ENCODE peak calls at places on chromosomes 3 and 15, in six cellular contexts. C is H1, E is GM12891, R is HepG2, A is K562, L is GM12878. D is an unnamed sample.

GRCh38 chr3:123632161-123632655 is 47.4 kb upstream of the HACD2 start:
- DNase-seq in C (no peak), E (no peak), R (no peak), A (no peak), L (no peak), D (no peak)

GRCh38 chr3:16319307-16319706 is 54.3 kb downstream of the OXNAD1 start:
- DNase-seq in C (no peak), E (peak), R (peak), A (peak), L (no peak), D (no peak)

GRCh38 chr15:49421991-49422390 is 1.1 kb upstream of the FGF7 start:
- DNase-seq in C (no peak), E (no peak), R (peak), A (peak), L (peak), D (no peak)

GRCh38 chr15:52180851-52181450 is 10.2 kb downstream of the GNB5 start:
- DNase-seq in C (no peak), E (no peak), R (no peak), A (no peak), L (no peak), D (no peak)

GRCh38 chr3:31361391-31362273 is 171.1 kb upstream of the STT3B start:
- DNase-seq in C (no peak), E (no peak), R (no peak), A (no peak), L (no peak), D (no peak)

GRCh38 chr15:92625297-92625980 is 30.1 kb downstream of the FAM174B start:
- DNase-seq in C (no peak), E (no peak), R (no peak), A (no peak), L (peak), D (no peak)

GRCh38 chr3:134361162-134361831 is 12.9 kb downstream of the AMOTL2 start:
- DNase-seq in C (no peak), E (no peak), R (no peak), A (no peak), L (no peak), D (no peak)

GRCh38 chr15:45454825-45455224 is 67.7 kb downstream of the SLC30A4 start:
- DNase-seq in C (no peak), E (peak), R (no peak), A (no peak), L (peak), D (peak)

GRCh38 chr15:51048308-51048707 is 46.4 kb downstream of the TNFAIP8L3 start:
- DNase-seq in C (no peak), E (no peak), R (no peak), A (no peak), L (no peak), D (no peak)

GRCh38 chr3:34012102-34012461 is 213.7 kb downstream of the PDCD6IP start:
- DNase-seq in C (no peak), E (no peak), R (peak), A (peak), L (no peak), D (no peak)

GRCh38 chr3:112010631-112011030 is 11.9 kb downstream of the TAGLN3 start:
- DNase-seq in C (no peak), E (no peak), R (no peak), A (no peak), L (no peak), D (no peak)

GRCh38 chr15:80502782-80503181 is 98.6 kb downstream of the ARNT2 start:
- DNase-seq in C (no peak), E (no peak), R (no peak), A (no peak), L (no peak), D (no peak)

GRCh38 chr15:100570282-100570681 is 31.7 kb downstream of the LINS1 start:
- DNase-seq in C (no peak), E (no peak), R (no peak), A (peak), L (no peak), D (no peak)

GRCh38 chr3:66413151-66413751 is 87.6 kb downstream of the LRIG1 start:
- DNase-seq in C (no peak), E (no peak), R (no peak), A (no peak), L (no peak), D (no peak)

GRCh38 chr3:152474585-152474984 is 205.9 kb downstream of the MBNL1 start:
- DNase-seq in C (no peak), E (no peak), R (peak), A (no peak), L (peak), D (no peak)

GRCh38 chr3:61687663-61688306 is 126.4 kb downstream of the PTPRG start:
- DNase-seq in C (no peak), E (no peak), R (no peak), A (no peak), L (no peak), D (no peak)

GRCh38 chr3:141656771-141657170 is 81.3 kb upstream of the RNF7 start:
- DNase-seq in C (no peak), E (no peak), R (no peak), A (no peak), L (no peak), D (no peak)

GRCh38 chr3:56899851-56900250 is 98.1 kb upstream of the ARHGEF3 start:
- DNase-seq in C (no peak), E (no peak), R (no peak), A (no peak), L (no peak), D (no peak)

GRCh38 chr3:39920271-39920670 is 110.9 kb downstream of the MYRIP start:
- DNase-seq in C (no peak), E (no peak), R (no peak), A (no peak), L (no peak), D (no peak)

GRCh38 chr15:89761929-89762328 is 10.9 kb upstream of the MESP1 start:
- DNase-seq in C (no peak), E (no peak), R (no peak), A (no peak), L (no peak), D (no peak)

GRCh38 chr15:88126695-88127476 is 129.7 kb downstream of the NTRK3 start:
- DNase-seq in C (no peak), E (no peak), R (no peak), A (no peak), L (no peak), D (no peak)

GRCh38 chr3:179837374-179837773 is 184.5 kb downstream of the USP13 start:
- DNase-seq in C (no peak), E (no peak), R (no peak), A (no peak), L (no peak), D (no peak)

GRCh38 chr3:42256135-42256819 is 9.7 kb downstream of the CCK start:
- DNase-seq in C (no peak), E (no peak), R (no peak), A (no peak), L (no peak), D (no peak)

GRCh38 chr15:66092053-66092976 is 161.2 kb downstream of the MEGF11 start:
- DNase-seq in C (no peak), E (no peak), R (no peak), A (no peak), L (no peak), D (no peak)

GRCh38 chr15:52857471-52857870 is 67.3 kb upstream of the ONECUT1 start:
- DNase-seq in C (no peak), E (no peak), R (no peak), A (no peak), L (no peak), D (no peak)

GRCh38 chr3:138464490-138464860 is 30.1 kb downstream of the ESYT3 start:
- DNase-seq in C (no peak), E (no peak), R (no peak), A (no peak), L (no peak), D (no peak)

GRCh38 chr3:40504636-40505430 is 1.0 kb upstream of the ZNF620 start:
- DNase-seq in C (no peak), E (no peak), R (peak), A (no peak), L (no peak), D (no peak)

GRCh38 chr3:47370887-47371697 is 9.7 kb upstream of the PTPN23 start:
- DNase-seq in C (no peak), E (peak), R (no peak), A (peak), L (no peak), D (peak)

GRCh38 chr15:88018865-88019626 is 237.5 kb downstream of the NTRK3 start:
- DNase-seq in C (no peak), E (no peak), R (no peak), A (no peak), L (no peak), D (no peak)

GRCh38 chr3:141114816-141115458 is 63.8 kb downstream of the SPSB4 start:
- DNase-seq in C (no peak), E (peak), R (peak), A (peak), L (no peak), D (no peak)

GRCh38 chr15:81146006-81146405 is 11.9 kb downstream of the CFAP161 start:
- DNase-seq in C (no peak), E (no peak), R (no peak), A (no peak), L (no peak), D (no peak)

GRCh38 chr3:56878046-56878445 is 76.3 kb upstream of the ARHGEF3 start:
- DNase-seq in C (no peak), E (no peak), R (no peak), A (no peak), L (no peak), D (no peak)

GRCh38 chr15:39409876-39410505 is 170.9 kb upstream of the THBS1 start:
- DNase-seq in C (no peak), E (no peak), R (no peak), A (no peak), L (no peak), D (no peak)

GRCh38 chr3:151290673-151291072 is 12.3 kb upstream of the P2RY14 start:
- DNase-seq in C (no peak), E (no peak), R (no peak), A (no peak), L (no peak), D (no peak)

GRCh38 chr15:99423186-99424130 is 142.3 kb upstream of the MEF2A start:
- DNase-seq in C (no peak), E (no peak), R (no peak), A (no peak), L (no peak), D (no peak)

GRCh38 chr15:77004189-77004588 is 9.3 kb downstream of the PSTPIP1 start:
- DNase-seq in C (no peak), E (no peak), R (no peak), A (no peak), L (no peak), D (no peak)

GRCh38 chr3:113211370-113212154 is at the start of gene BOC:
- DNase-seq in C (no peak), E (peak), R (no peak), A (no peak), L (no peak), D (peak)

GRCh38 chr15:38890194-38890593 is 325.6 kb upstream of the RASGRP1 start:
- DNase-seq in C (no peak), E (no peak), R (no peak), A (no peak), L (no peak), D (no peak)

GRCh38 chr3:46666471-46666845 is 27.0 kb downstream of the ALS2CL start:
- DNase-seq in C (no peak), E (no peak), R (no peak), A (no peak), L (no peak), D (peak)

GRCh38 chr3:7015683-7016440 is 154.9 kb downstream of the GRM7 start:
- DNase-seq in C (no peak), E (no peak), R (no peak), A (no peak), L (no peak), D (no peak)
- TF ChIP-seq TAF1 in C (no peak), E (no peak), R (no peak), A (no peak), L (no peak), D (no peak)

GRCh38 chr3:58608648-58609047 is 31.5 kb upstream of the FAM107A start:
- DNase-seq in C (no peak), E (no peak), R (no peak), A (no peak), L (no peak), D (no peak)
- TF ChIP-seq POLR2AphosphoS5 in C (no peak), E (no peak), R (no peak), A (no peak), L (no peak), D (no peak)

GRCh38 chr3:53122933-53123305 is 7.3 kb downstream of the RFT1 start:
- DNase-seq in C (no peak), E (no peak), R (no peak), A (no peak), L (no peak), D (no peak)
- TF ChIP-seq POLR2A in C (no peak), E (no peak), R (no peak), A (no peak), L (no peak), D (no peak)

GRCh38 chr3:172138031-172138538 is 98.7 kb downstream of the FNDC3B start:
- DNase-seq in C (no peak), E (no peak), R (no peak), A (no peak), L (no peak), D (no peak)

GRCh38 chr3:172139528-172140276 is 100.3 kb downstream of the FNDC3B start:
- DNase-seq in C (no peak), E (no peak), R (no peak), A (no peak), L (no peak), D (no peak)

GRCh38 chr3:172140499-172141391 is 101.4 kb downstream of the FNDC3B start:
- DNase-seq in C (no peak), E (no peak), R (peak), A (no peak), L (no peak), D (no peak)

GRCh38 chr3:172137287-172138030 is 98.1 kb downstream of the FNDC3B start:
- DNase-seq in C (no peak), E (no peak), R (no peak), A (no peak), L (no peak), D (no peak)

DNA sequence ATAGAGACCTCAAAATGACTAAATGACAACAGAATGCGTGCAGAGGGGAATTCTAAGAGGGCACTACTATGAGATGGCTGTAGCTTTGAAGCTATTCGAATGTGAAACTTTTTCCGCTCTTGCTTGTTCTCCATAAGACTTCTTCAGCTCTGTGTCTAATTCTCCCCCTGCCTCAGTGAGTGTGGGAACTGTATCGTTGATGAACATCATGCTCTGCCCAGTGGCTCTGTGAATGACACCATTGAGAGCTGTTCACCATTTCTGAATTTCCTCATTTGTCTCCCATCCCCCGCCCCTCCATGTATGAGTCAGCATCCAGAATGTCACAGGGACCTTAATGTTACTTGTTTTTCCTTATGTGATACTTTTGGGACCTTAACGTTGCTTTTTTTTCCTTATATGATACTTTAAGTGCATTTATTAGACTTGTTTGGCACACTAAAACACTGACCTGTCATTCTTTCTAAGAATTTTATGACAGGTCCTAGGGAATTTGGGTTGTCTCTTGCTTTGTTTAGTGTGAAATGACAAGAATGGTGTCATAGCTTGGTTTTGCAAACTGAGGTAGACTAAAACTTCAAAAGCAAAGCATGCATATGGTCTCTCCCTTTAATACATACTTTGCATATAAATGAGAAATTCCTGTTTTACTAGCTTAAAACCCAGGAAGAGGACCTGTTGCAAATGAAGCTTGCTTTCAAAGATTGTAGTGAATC is 99.6 kb downstream of the FNDC3B start:
- DNase-seq in C (no peak), E (no peak), R (peak), A (peak), L (peak), D (no peak)
- TF ChIP-seq TAF1 in C (no peak), E (peak), R (no peak), A (no peak), L (no peak), D (no peak)

GRCh38 chr3:177196473-177197040 is 725 bp downstream of the TBL1XR1 start:
- DNase-seq in C (no peak), E (no peak), R (no peak), A (peak), L (no peak), D (no peak)
- TF ChIP-seq POLR2AphosphoS5 in C (no peak), E (peak), R (no peak), A (no peak), L (peak), D (no peak)

GRCh38 chr3:54313418-54313817 is 191.1 kb downstream of the CACNA2D3 start:
- DNase-seq in C (no peak), E (no peak), R (no peak), A (no peak), L (no peak), D (no peak)
- TF ChIP-seq POLR2A in C (no peak), E (no peak), R (no peak), A (no peak), L (no peak), D (no peak)

GRCh38 chr3:196948442-196949365 is 6.4 kb upstream of the NCBP2 start:
- DNase-seq in C (no peak), E (no peak), R (peak), A (peak), L (no peak), D (no peak)

GRCh38 chr3:196951371-196951770 is 9.0 kb upstream of the NCBP2 start:
- DNase-seq in C (no peak), E (no peak), R (peak), A (no peak), L (no peak), D (no peak)

GRCh38 chr3:196947860-196948441 is 5.6 kb upstream of the NCBP2 start:
- DNase-seq in C (no peak), E (no peak), R (no peak), A (no peak), L (no peak), D (no peak)

GRCh38 chr3:196949750-196950149 is 7.4 kb upstream of the NCBP2 start:
- DNase-seq in C (no peak), E (no peak), R (no peak), A (no peak), L (no peak), D (no peak)

GRCh38 chr3:196947136-196947859 is 5.0 kb upstream of the NCBP2 start:
- DNase-seq in C (no peak), E (no peak), R (no peak), A (no peak), L (no peak), D (no peak)
- TF ChIP-seq TAF1 in C (no peak), E (no peak), R (no peak), A (no peak), L (no peak), D (no peak)

DNA sequence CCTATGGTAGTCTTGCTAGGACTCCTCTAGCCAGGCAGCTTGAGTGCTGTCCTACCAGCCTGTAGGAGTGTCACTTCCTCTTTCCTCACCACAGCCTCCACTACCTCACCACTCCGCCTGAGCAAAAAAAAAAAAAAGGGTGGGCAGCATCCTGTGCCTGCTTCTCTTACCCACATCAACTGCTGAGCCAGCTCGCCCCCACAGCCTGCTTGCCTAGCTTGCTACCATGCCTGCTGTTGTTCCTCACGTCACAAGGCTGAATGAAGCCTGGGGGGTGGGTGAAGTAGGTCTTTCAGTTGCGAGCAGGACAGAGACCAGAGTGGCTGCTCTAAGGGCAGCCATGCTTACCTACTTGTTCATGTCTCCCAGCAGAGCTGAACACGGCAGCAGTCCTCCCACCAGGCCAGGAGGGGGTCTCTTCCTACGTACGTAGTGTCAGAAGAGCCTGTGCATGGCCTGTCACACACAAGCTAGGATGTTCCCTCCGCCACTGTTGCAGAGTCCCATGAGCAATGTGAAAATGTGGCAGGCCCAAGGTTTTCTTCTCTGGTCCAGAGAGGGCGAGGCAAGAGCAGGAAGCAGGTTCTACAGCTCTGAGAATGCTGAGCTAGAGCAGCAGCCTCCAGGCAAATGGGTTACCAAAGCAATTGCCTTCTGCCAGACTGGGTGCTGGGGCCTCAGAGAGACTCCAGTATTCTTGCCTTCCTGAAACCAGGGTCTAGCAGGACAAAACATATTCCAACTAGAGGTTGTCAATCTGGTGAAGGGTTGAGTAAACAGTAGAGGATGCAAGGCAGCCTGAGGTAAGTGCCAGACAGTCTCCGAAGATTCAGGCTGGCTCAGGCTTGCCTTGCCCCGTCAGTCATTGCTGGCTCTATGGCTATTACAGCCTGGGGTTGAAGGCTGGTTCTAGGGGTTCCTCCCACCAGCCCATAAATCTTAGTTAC is 8.0 kb downstream of the PPM1M start:
- DNase-seq in C (no peak), E (peak), R (no peak), A (no peak), L (peak), D (peak)
- TF ChIP-seq POLR2AphosphoS5 in C (no peak), E (peak), R (no peak), A (no peak), L (peak), D (no peak)

DNA sequence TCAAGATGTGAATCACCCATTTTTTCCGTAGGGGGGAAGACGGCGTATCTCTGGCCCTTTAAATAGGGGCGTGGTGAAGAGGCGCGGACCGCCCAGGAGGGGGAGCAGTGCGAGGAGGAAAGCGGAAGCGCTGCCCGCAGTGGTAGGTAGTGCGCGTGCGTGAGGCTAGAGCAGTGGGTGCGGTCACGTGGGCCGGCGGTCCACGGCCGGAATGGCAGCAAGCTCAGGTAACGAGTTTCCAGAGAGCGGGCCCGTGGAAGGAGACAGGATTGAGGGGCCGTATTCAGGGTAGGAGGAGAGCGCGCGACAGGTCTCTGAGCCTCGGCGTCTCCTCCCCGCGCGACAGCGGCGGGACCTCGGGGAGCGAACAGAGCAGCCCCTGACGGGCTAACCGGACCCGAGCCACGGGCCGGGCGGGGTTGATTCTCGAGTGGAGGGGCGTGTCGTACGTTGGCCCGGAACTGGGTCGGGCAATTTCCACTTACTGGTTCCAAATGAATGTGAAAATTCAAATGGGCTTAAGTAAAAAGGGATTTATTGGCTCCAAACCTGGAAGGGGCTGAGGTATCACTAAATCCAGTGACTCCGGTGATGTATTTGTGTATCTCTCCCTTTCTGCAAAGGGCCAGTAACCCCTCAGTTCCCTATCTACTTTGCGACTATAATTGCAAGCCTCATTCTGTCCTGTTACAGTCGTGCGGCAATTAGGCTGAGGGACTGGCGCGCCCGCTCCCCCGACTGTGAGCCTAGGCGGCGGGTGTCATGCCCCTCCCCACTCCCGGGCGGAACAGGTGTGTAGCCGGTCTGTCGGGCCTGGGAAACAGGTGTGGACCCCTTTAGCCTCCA is at the start of gene VPS8:
- DNase-seq in C (peak), E (peak), R (peak), A (peak), L (peak), D (peak)
- TF ChIP-seq POLR2A in C (no peak), E (peak), R (peak), A (peak), L (peak), D (peak)